ENCODE peak calls at places on chromosomes 7 and 10, in nine cellular contexts. A is cardiac muscle cell; P is HCT116; E is thoracic aorta; R is endodermal cell; D is CD4-positive, CD25-positive, alpha-beta regulatory T cell; M is effector memory CD4-positive, alpha-beta T cell; N is upper lobe of right lung; B is pancreas. J is an unnamed sample. For H3K9me3, the result is how much of the 10 kb centered on the place peaks cover.

GRCh38 chr7:25823571-25823970 is 328.4 kb upstream of the NFE2L3 start:
- DNase-seq in A (no peak), P (no peak), N (no peak), E (no peak), D (no peak), B (no peak), R (no peak), M (no peak), J (no peak)

GRCh38 chr10:112208292-112208691 is 24.7 kb upstream of the GPAM start:
- DNase-seq in E (no peak), M (no peak), B (no peak), A (no peak), P (no peak), N (no peak), D (no peak), R (no peak), J (no peak)

GRCh38 chr10:43863270-43863669 is 214.6 kb upstream of the ZNF32 start:
- DNase-seq in M (no peak), B (no peak), E (no peak), N (no peak), P (no peak), D (no peak), R (no peak), A (no peak), J (no peak)

GRCh38 chr10:33723181-33723580 is 388.7 kb upstream of the NRP1 start:
- DNase-seq in R (no peak), M (no peak), A (no peak), B (no peak), E (no peak), D (no peak), N (no peak), P (no peak), J (no peak)

GRCh38 chr10:10865303-10865702 is 152.4 kb upstream of the CELF2 start:
- DNase-seq in D (no peak), A (no peak), R (no peak), P (no peak), M (no peak), E (no peak), N (no peak), B (no peak), J (no peak)

GRCh38 chr10:93267521-93267920 is 193.8 kb downstream of the CYP26A1 start:
- DNase-seq in E (no peak), R (no peak), B (no peak), D (no peak), N (no peak), P (no peak), A (no peak), M (no peak), J (no peak)

GRCh38 chr7:138065827-138066226 is 10.4 kb upstream of the AKR1D1 start:
- DNase-seq in E (no peak), D (no peak), A (no peak), M (no peak), N (no peak), R (no peak), B (no peak), P (no peak), J (no peak)

GRCh38 chr7:155738104-155738503 is 74.2 kb downstream of the SHH start:
- DNase-seq in P (no peak), B (no peak), D (no peak), E (no peak), N (no peak), A (no peak), M (no peak), R (no peak), J (no peak)

GRCh38 chr7:149001427-149002068 is 26.8 kb downstream of the PDIA4 start:
- DNase-seq in B (no peak), N (no peak), M (no peak), A (no peak), P (no peak), E (no peak), D (no peak), R (no peak), J (no peak)

GRCh38 chr10:117226813-117227451 is 14.0 kb upstream of the SLC18A2 start:
- DNase-seq in D (no peak), M (no peak), R (peak), A (peak), N (no peak), P (peak), B (peak), E (no peak), J (no peak)

GRCh38 chr10:119461380-119461779 is 81.1 kb downstream of the RGS10 start:
- DNase-seq in N (no peak), E (no peak), B (no peak), A (no peak), P (peak), R (no peak), M (no peak), D (no peak), J (no peak)

GRCh38 chr10:133047526-133047925 is 40.2 kb upstream of the ADGRA1 start:
- DNase-seq in D (no peak), M (no peak), E (no peak), A (no peak), P (no peak), R (no peak), N (no peak), B (no peak), J (no peak)

GRCh38 chr10:123427386-123427785 is 238.8 kb upstream of the GPR26 start:
- DNase-seq in A (no peak), R (no peak), B (no peak), M (no peak), N (no peak), E (no peak), P (no peak), D (no peak), J (no peak)

GRCh38 chr10:79027147-79028055 is 41.4 kb upstream of the ZMIZ1 start:
- DNase-seq in E (no peak), A (no peak), R (peak), M (no peak), B (no peak), N (peak), P (no peak), D (no peak), J (no peak)

GRCh38 chr7:30722671-30723070 is 29.3 kb upstream of the INMT start:
- DNase-seq in N (no peak), A (no peak), M (no peak), B (no peak), P (no peak), E (no peak), D (no peak), R (no peak), J (no peak)

GRCh38 chr7:55458351-55458750 is 93.2 kb downstream of the LANCL2 start:
- DNase-seq in R (no peak), A (no peak), N (no peak), E (no peak), P (no peak), M (no peak), B (no peak), D (no peak), J (no peak)

GRCh38 chr7:107387573-107388219 is 82.2 kb upstream of the GPR22 start:
- DNase-seq in M (no peak), E (peak), P (no peak), A (no peak), R (no peak), N (no peak), B (no peak), D (no peak), J (no peak)

GRCh38 chr10:121870413-121870812 is 57.4 kb downstream of the ATE1 start:
- DNase-seq in B (no peak), M (no peak), R (no peak), D (no peak), N (no peak), A (no peak), P (no peak), E (no peak), J (no peak)

GRCh38 chr10:98415710-98416077 is 712 bp upstream of the PYROXD2 start:
- DNase-seq in A (no peak), M (no peak), P (no peak), E (no peak), N (no peak), D (no peak), R (no peak), B (no peak), J (no peak)

GRCh38 chr7:27196287-27196739 is 3.6 kb downstream of the HOXA13 start:
- DNase-seq in R (peak), E (peak), A (peak), P (no peak), M (peak), N (peak), D (peak), B (peak), J (peak)

GRCh38 chr10:32070645-32071044 is 14.4 kb upstream of the KIF5B start:
- DNase-seq in A (no peak), P (no peak), R (no peak), M (no peak), B (no peak), N (no peak), E (no peak), D (no peak), J (no peak)

GRCh38 chr7:29194594-29195417 is at the start of gene CHN2:
- DNase-seq in E (no peak), N (peak), M (peak), B (peak), P (no peak), A (peak), R (peak), D (no peak), J (no peak)

GRCh38 chr7:31648288-31648687 is 38.7 kb upstream of the PPP1R17 start:
- DNase-seq in M (no peak), A (peak), D (no peak), P (no peak), E (no peak), B (no peak), N (no peak), R (no peak), J (no peak)

GRCh38 chr10:81108516-81109199 is 571.0 kb downstream of the SH2D4B start:
- DNase-seq in A (no peak), N (no peak), B (no peak), E (no peak), D (no peak), P (no peak), M (no peak), R (no peak), J (no peak)

GRCh38 chr7:27159278-27160146 is 3.0 kb upstream of the HOXA7 start:
- DNase-seq in E (no peak), D (no peak), N (no peak), M (no peak), B (peak), R (peak), P (no peak), A (no peak), J (no peak)

GRCh38 chr10:77498829-77499228 is 138.8 kb downstream of the KCNMA1 start:
- DNase-seq in E (no peak), A (no peak), D (no peak), M (no peak), R (no peak), B (no peak), P (no peak), N (no peak), J (no peak)

GRCh38 chr7:229184-229964 is 37.0 kb downstream of the FAM20C start:
- DNase-seq in A (no peak), N (no peak), E (peak), P (no peak), R (no peak), B (no peak), M (no peak), D (no peak), J (no peak)

GRCh38 chr10:79081353-79082034 is 12.7 kb downstream of the ZMIZ1 start:
- DNase-seq in A (no peak), B (no peak), M (no peak), D (no peak), N (no peak), P (no peak), E (no peak), R (no peak), J (no peak)

GRCh38 chr10:101113890-101114403 is 17.2 kb upstream of the TLX1 start:
- DNase-seq in N (no peak), M (no peak), B (no peak), A (no peak), R (peak), P (no peak), D (no peak), E (no peak), J (no peak)

GRCh38 chr7:5584821-5585220 is 161.2 kb upstream of the TNRC18 start:
- DNase-seq in D (no peak), A (no peak), M (no peak), B (no peak), N (no peak), P (no peak), R (no peak), E (no peak), J (no peak)

GRCh38 chr10:125157473-125157865 is 2.9 kb downstream of the CTBP2 start:
- DNase-seq in D (no peak), P (no peak), E (no peak), A (no peak), N (no peak), B (no peak), R (no peak), M (no peak), J (no peak)

GRCh38 chr7:50317697-50318640 is 13.5 kb downstream of the IKZF1 start:
- DNase-seq in D (no peak), E (no peak), A (no peak), R (no peak), P (no peak), M (no peak), B (no peak), N (no peak), J (no peak)

GRCh38 chr10:70927221-70927943 is 39.0 kb upstream of the PCBD1 start:
- DNase-seq in A (no peak), N (no peak), D (no peak), P (no peak), B (no peak), R (no peak), E (no peak), M (no peak), J (no peak)

GRCh38 chr7:65397730-65398142 is 24.1 kb downstream of the ZNF92 start:
- DNase-seq in B (no peak), D (no peak), R (no peak), N (no peak), P (no peak), A (no peak), E (no peak), M (no peak), J (no peak)

DNA sequence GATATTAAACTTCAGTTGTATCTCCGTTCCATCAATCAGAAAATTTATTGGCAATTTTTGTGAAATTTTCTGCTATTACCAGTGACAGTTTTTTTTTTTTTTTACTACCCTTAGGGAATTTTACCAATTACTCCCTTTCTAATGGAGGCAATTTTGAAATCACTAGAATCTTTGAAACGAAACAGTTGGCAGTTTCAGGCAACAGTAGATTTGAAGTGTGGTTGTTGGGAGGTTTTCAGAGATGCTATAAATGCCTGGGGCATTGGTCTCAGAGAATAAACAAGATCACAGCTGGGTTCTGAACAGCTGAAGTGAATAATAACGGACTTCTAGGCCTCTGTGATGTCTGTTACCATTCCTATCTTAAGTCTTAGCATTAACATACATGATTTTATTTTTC is 535.9 kb upstream of the POT1 start:
- DNase-seq in A (no peak), P (no peak), R (no peak), M (no peak), B (no peak), E (no peak), N (no peak), D (no peak), J (no peak)
- H3K9me3 ChIP-seq in A (under half), P (under half), R (under half), M (under half), B (under half), E (under half), N (under half), D (under half), J (under half)

GRCh38 chr7:157552295-157552993 is 215.6 kb downstream of the DNAJB6 start:
- DNase-seq in M (no peak), R (peak), D (no peak), E (no peak), B (no peak), N (peak), A (no peak), P (no peak), J (no peak)
- H3K9me3 ChIP-seq in M (under half), R (half or more), D (under half), E (under half), B (under half), N (under half), A (under half), P (under half), J (under half)

GRCh38 chr7:51660516-51660915 is 343.9 kb upstream of the COBL start:
- DNase-seq in B (no peak), P (no peak), N (no peak), D (no peak), E (no peak), M (no peak), R (no peak), A (no peak), J (no peak)

GRCh38 chr7:51658684-51659083 is 342.1 kb upstream of the COBL start:
- DNase-seq in R (no peak), P (no peak), E (no peak), A (no peak), M (no peak), N (no peak), D (no peak), B (no peak), J (no peak)
- H3K9me3 ChIP-seq in R (under half), P (under half), E (under half), A (under half), M (under half), N (under half), D (under half), B (under half), J (under half)

GRCh38 chr7:158406817-158407216 is 180.8 kb downstream of the PTPRN2 start:
- DNase-seq in B (no peak), D (no peak), N (peak), M (no peak), P (no peak), A (no peak), E (no peak), R (no peak), J (no peak)
- H3K9me3 ChIP-seq in B (under half), D (under half), N (under half), M (under half), P (under half), A (under half), E (under half), R (half or more), J (under half)

GRCh38 chr10:130335336-130335735 is 199.1 kb downstream of the GLRX3 start:
- DNase-seq in M (no peak), N (no peak), R (no peak), D (no peak), P (no peak), A (no peak), E (no peak), B (no peak), J (no peak)

GRCh38 chr10:130329792-130330191 is 193.6 kb downstream of the GLRX3 start:
- DNase-seq in M (no peak), N (no peak), R (no peak), B (no peak), D (no peak), E (no peak), A (no peak), P (no peak), J (no peak)

GRCh38 chr10:130337305-130337640 is 201.1 kb downstream of the GLRX3 start:
- DNase-seq in D (no peak), E (no peak), B (no peak), P (no peak), N (no peak), R (no peak), A (no peak), M (no peak), J (no peak)

GRCh38 chr10:130336612-130337304 is 200.6 kb downstream of the GLRX3 start:
- DNase-seq in P (no peak), B (no peak), R (peak), N (no peak), E (no peak), M (no peak), D (no peak), A (no peak), J (no peak)

GRCh38 chr10:130333185-130333584 is 197.0 kb downstream of the GLRX3 start:
- DNase-seq in N (no peak), B (no peak), D (no peak), R (peak), P (no peak), M (no peak), A (no peak), E (no peak), J (no peak)
- H3K9me3 ChIP-seq in N (under half), B (under half), D (under half), R (under half), P (under half), M (under half), A (under half), E (under half), J (under half)

GRCh38 chr7:57404343-57404966 is 45.5 kb upstream of the ZNF716 start:
- DNase-seq in B (peak), P (no peak), E (no peak), D (no peak), R (no peak), A (no peak), M (no peak), N (peak), J (no peak)

GRCh38 chr7:57400531-57401155 is 49.3 kb upstream of the ZNF716 start:
- DNase-seq in B (no peak), R (no peak), N (no peak), A (no peak), M (no peak), P (no peak), E (no peak), D (no peak), J (no peak)

GRCh38 chr7:57404967-57405421 is 45.0 kb upstream of the ZNF716 start:
- DNase-seq in R (no peak), N (no peak), M (no peak), B (no peak), D (no peak), A (no peak), P (no peak), E (no peak), J (no peak)

GRCh38 chr7:57407125-57407524 is 42.9 kb upstream of the ZNF716 start:
- DNase-seq in E (no peak), R (no peak), D (no peak), N (no peak), B (no peak), P (no peak), M (no peak), A (no peak), J (no peak)

GRCh38 chr7:57403601-57404342 is 46.2 kb upstream of the ZNF716 start:
- DNase-seq in N (peak), R (no peak), D (no peak), B (peak), A (no peak), M (no peak), E (no peak), P (no peak), J (no peak)
- H3K9me3 ChIP-seq in N (under half), R (half or more), D (under half), B (under half), A (under half), M (under half), E (under half), P (under half), J (under half)

GRCh38 chr7:158495256-158495655 is 92.4 kb downstream of the PTPRN2 start:
- DNase-seq in P (no peak), M (no peak), E (no peak), B (no peak), D (no peak), A (no peak), N (no peak), R (no peak), J (no peak)

GRCh38 chr7:158495780-158496179 is 91.8 kb downstream of the PTPRN2 start:
- DNase-seq in E (no peak), P (peak), B (peak), N (no peak), D (no peak), R (peak), A (peak), M (no peak), J (no peak)

GRCh38 chr7:158492372-158492771 is 95.3 kb downstream of the PTPRN2 start:
- DNase-seq in N (no peak), B (no peak), R (no peak), A (no peak), M (no peak), D (no peak), P (no peak), E (no peak), J (no peak)

GRCh38 chr7:158494643-158495042 is 93.0 kb downstream of the PTPRN2 start:
- DNase-seq in A (no peak), D (no peak), R (no peak), B (no peak), M (no peak), N (no peak), P (no peak), E (no peak), J (no peak)

DNA sequence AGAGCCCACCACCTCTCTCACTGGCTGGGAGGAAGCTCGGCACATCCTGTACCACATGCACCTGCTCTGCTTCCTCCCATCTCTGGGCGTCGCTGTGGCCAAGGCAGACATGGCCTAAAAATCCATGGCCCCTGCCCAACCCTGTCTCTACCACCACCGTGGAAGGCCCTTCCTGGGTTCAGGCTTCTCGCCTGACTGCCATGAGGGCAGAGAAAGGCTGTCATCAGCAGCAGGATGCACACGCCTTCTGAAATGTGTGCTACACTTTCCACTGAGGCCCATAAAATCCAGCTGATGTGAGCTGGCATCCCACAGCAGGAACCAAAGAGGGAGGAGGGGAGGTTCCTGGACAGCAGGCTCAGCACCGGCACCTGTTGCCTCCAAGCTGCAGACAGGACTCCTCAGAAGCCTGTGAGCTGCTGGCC is 93.4 kb downstream of the PTPRN2 start:
- DNase-seq in A (no peak), R (no peak), D (no peak), M (no peak), N (no peak), B (no peak), P (no peak), E (no peak), J (no peak)
- H3K9me3 ChIP-seq in A (under half), R (half or more), D (under half), M (under half), N (under half), B (under half), P (under half), E (under half), J (under half)

J was measured in T-helper 17 cell.